ENCODE peak calls at places on chromosomes 16 and 17, in eight cellular contexts. N is upper lobe of right lung; P is left lung; Z is body of pancreas; L is pancreas; J is effector memory CD4-positive, alpha-beta T cell; G is mucosa of descending colon; K is keratinocyte. F is an unnamed sample.

GRCh38 chr16:80694950-80695471 is 109.4 kb downstream of the CDYL2 start:
- DNase-seq in G (no peak), J (no peak), Z (no peak), P (no peak), L (no peak), K (no peak), N (no peak), F (no peak)

GRCh38 chr17:77318491-77319210 is 177.9 kb downstream of the SEC14L1 start:
- DNase-seq in G (peak; percentile 59), N (peak; percentile 71), P (peak; percentile 47), L (no peak), K (no peak), Z (no peak), J (no peak), F (peak; percentile 77)

GRCh38 chr16:24844101-24845030 is 1.4 kb upstream of the SLC5A11 start:
- DNase-seq in J (no peak), P (no peak), Z (no peak), K (no peak), G (no peak), L (no peak), N (no peak), F (no peak)

GRCh38 chr16:75593825-75594820 is 27.9 kb downstream of the GABARAPL2 start:
- DNase-seq in N (no peak), P (no peak), L (no peak), K (no peak), J (no peak), Z (no peak), G (no peak), F (no peak)

GRCh38 chr16:84040823-84041391 is 1.7 kb downstream of the SLC38A8 start:
- DNase-seq in N (no peak), L (no peak), K (no peak), G (no peak), P (no peak), Z (no peak), J (no peak), F (peak; percentile 68)

GRCh38 chr16:30541502-30542329 is 7.1 kb upstream of the ZNF747 start:
- DNase-seq in G (peak; percentile 75), P (no peak), K (no peak), N (no peak), Z (no peak), J (no peak), L (no peak), F (no peak)

GRCh38 chr16:19396555-19397011 is 21.1 kb upstream of the TMC5 start:
- DNase-seq in J (no peak), N (no peak), Z (peak; percentile 40), G (peak; percentile 87), K (no peak), L (no peak), P (peak; percentile 44), F (no peak)

GRCh38 chr17:44608732-44609435 is 47.4 kb upstream of the MEIOC start:
- DNase-seq in Z (no peak), L (no peak), G (no peak), K (no peak), J (no peak), P (no peak), N (no peak), F (peak; percentile 39)

GRCh38 chr17:48052956-48053757 is 5.0 kb downstream of the NFE2L1 start:
- DNase-seq in J (no peak), P (peak; percentile 59), G (peak; percentile 37), Z (peak; percentile 58), N (peak; percentile 35), K (no peak), L (peak; percentile 74), F (peak; percentile 93)
- H3K4me1 ChIP-seq in J (peaks cover 20% of the 10 kb centered on the region), P (peaks cover 77% of the 10 kb centered on the region), G (peaks cover 58% of the 10 kb centered on the region), Z (peaks cover 66% of the 10 kb centered on the region), N (peaks cover 67% of the 10 kb centered on the region), K (peaks cover 62% of the 10 kb centered on the region), L (peaks cover 57% of the 10 kb centered on the region), F (peaks cover 49% of the 10 kb centered on the region)

GRCh38 chr16:68577352-68577853 is 38.3 kb downstream of the ZFP90 start:
- DNase-seq in N (no peak), P (no peak), G (no peak), K (no peak), J (no peak), Z (no peak), L (no peak), F (no peak)
- H3K9me3 ChIP-seq in N (peaks cover 64% of the 10 kb centered on the region), P (no peaks in the 10 kb centered on the region), G (peaks cover 77% of the 10 kb centered on the region), K (peaks cover 13% of the 10 kb centered on the region), J (peaks cover 20% of the 10 kb centered on the region), Z (no peaks in the 10 kb centered on the region), L (no peaks in the 10 kb centered on the region), F (peaks cover 8% of the 10 kb centered on the region)

GRCh38 chr17:76247304-76247703 is 7.0 kb upstream of the RNF157 start:
- DNase-seq in J (no peak), P (no peak), G (no peak), L (no peak), N (no peak), K (no peak), Z (no peak), F (no peak)
- H3K4me1 ChIP-seq in J (peaks cover 39% of the 10 kb centered on the region), P (peaks cover 42% of the 10 kb centered on the region), G (peaks cover 10% of the 10 kb centered on the region), L (peaks cover 9% of the 10 kb centered on the region), N (peaks cover 21% of the 10 kb centered on the region), K (peaks cover 8% of the 10 kb centered on the region), Z (peaks cover 32% of the 10 kb centered on the region), F (peaks cover 10% of the 10 kb centered on the region)

GRCh38 chr16:59688006-59688405 is 953.9 kb upstream of the GOT2 start:
- DNase-seq in N (no peak), G (no peak), J (no peak), Z (no peak), P (no peak), K (no peak), L (no peak), F (no peak)

GRCh38 chr16:59686405-59686804 is 952.3 kb upstream of the GOT2 start:
- DNase-seq in L (no peak), Z (no peak), K (no peak), P (no peak), N (no peak), J (no peak), G (no peak), F (peak; percentile 33)

GRCh38 chr16:59684911-59685310 is 950.8 kb upstream of the GOT2 start:
- DNase-seq in K (no peak), N (no peak), J (no peak), L (no peak), Z (no peak), P (no peak), G (no peak), F (no peak)

GRCh38 chr16:59683709-59684108 is 949.6 kb upstream of the GOT2 start:
- DNase-seq in N (no peak), L (no peak), G (no peak), K (no peak), Z (no peak), P (no peak), J (no peak), F (no peak)
- H3K9me3 ChIP-seq in N (no peaks in the 10 kb centered on the region), L (no peaks in the 10 kb centered on the region), G (peaks cover 48% of the 10 kb centered on the region), K (no peaks in the 10 kb centered on the region), Z (no peaks in the 10 kb centered on the region), P (no peaks in the 10 kb centered on the region), J (no peaks in the 10 kb centered on the region), F (no peaks in the 10 kb centered on the region)

F was measured in kidney.